ENCODE peak calls at places on chromosomes 7 and 10, in six cellular contexts. U is ovary, D is cardiac muscle cell, F is spleen, Z is colonic mucosa, N is PC-9. B is an unnamed sample.

GRCh38 chr7:85204496-85204895 is 17.6 kb upstream of the SEMA3D start:
- DNase-seq in Z (no peak), N (no peak), F (no peak), D (no peak), U (no peak), B (no peak)

GRCh38 chr7:113197274-113197673 is 78.9 kb upstream of the SMIM30 start:
- DNase-seq in U (no peak), F (no peak), Z (no peak), D (peak; percentile 47), N (no peak), B (no peak)

GRCh38 chr7:36300696-36301350 is 88.8 kb upstream of the ANLN start:
- DNase-seq in Z (no peak), F (no peak), N (no peak), D (peak; percentile 29), U (peak; percentile 19), B (peak; percentile 26)

GRCh38 chr10:118832242-118832651 is 77.5 kb upstream of the CACUL1 start:
- DNase-seq in D (peak; percentile 72), Z (peak; percentile 51), F (peak; percentile 84), U (no peak), N (no peak), B (no peak)

GRCh38 chr10:101237080-101237817 is 8.0 kb upstream of the LBX1 start:
- DNase-seq in U (no peak), D (no peak), Z (no peak), F (no peak), N (no peak), B (no peak)

GRCh38 chr7:41098846-41099245 is 604.0 kb downstream of the INHBA start:
- DNase-seq in F (no peak), Z (no peak), N (no peak), U (no peak), D (no peak), B (no peak)

GRCh38 chr10:22219308-22219707 is 1.5 kb upstream of the EBLN1 start:
- DNase-seq in D (no peak), U (no peak), F (no peak), N (no peak), Z (no peak), B (no peak)

GRCh38 chr10:58335306-58336005 is 650 bp downstream of the UBE2D1 start:
- DNase-seq in U (no peak), F (no peak), Z (peak; percentile 39), D (peak; percentile 28), N (peak; percentile 56), B (peak; percentile 77)

GRCh38 chr10:116671274-116671926 is 50.6 kb downstream of the PNLIPRP2 start:
- DNase-seq in D (peak; percentile 11), U (no peak), F (no peak), N (no peak), Z (no peak), B (no peak)

GRCh38 chr7:122951006-122951405 is 44.5 kb downstream of the TAS2R16 start:
- DNase-seq in D (no peak), Z (no peak), F (no peak), U (no peak), N (no peak), B (no peak)

GRCh38 chr10:122056431-122057094 is 67.6 kb downstream of the TACC2 start:
- DNase-seq in Z (peak; percentile 72), F (peak; percentile 28), U (no peak), N (peak; percentile 53), D (no peak), B (no peak)

GRCh38 chr7:41809487-41810257 is 106.8 kb upstream of the INHBA start:
- DNase-seq in D (peak; percentile 88), Z (no peak), U (no peak), F (no peak), N (no peak), B (no peak)

GRCh38 chr7:76303829-76304505 is 1.5 kb downstream of the HSPB1 start:
- DNase-seq in Z (no peak), U (no peak), N (no peak), D (no peak), F (no peak), B (no peak)

GRCh38 chr10:86267286-86268195 is 99.1 kb downstream of the GRID1 start:
- DNase-seq in F (peak; percentile 42), U (no peak), Z (no peak), D (no peak), N (no peak), B (peak; percentile 40)

GRCh38 chr10:14826430-14826829 is 11.4 kb downstream of the CDNF start:
- DNase-seq in U (no peak), F (no peak), Z (no peak), N (no peak), D (no peak), B (no peak)

GRCh38 chr10:12194752-12195271 is 879 bp downstream of the NUDT5 start:
- DNase-seq in N (peak; percentile 15), D (peak; percentile 58), F (peak; percentile 82), Z (peak; percentile 54), U (peak; percentile 56), B (peak; percentile 87)

GRCh38 chr10:12198156-12198555 is 2.2 kb downstream of the CDC123 start:
- DNase-seq in N (no peak), Z (no peak), D (no peak), U (no peak), F (no peak), B (no peak)

GRCh38 chr10:12196531-12197211 is 683 bp downstream of the CDC123 start:
- DNase-seq in D (no peak), Z (no peak), U (no peak), F (no peak), N (no peak), B (no peak)

GRCh38 chr10:12195281-12195602 is 449 bp downstream of the NUDT5 start:
- DNase-seq in Z (no peak), U (no peak), D (no peak), F (no peak), N (no peak), B (no peak)

DNA sequence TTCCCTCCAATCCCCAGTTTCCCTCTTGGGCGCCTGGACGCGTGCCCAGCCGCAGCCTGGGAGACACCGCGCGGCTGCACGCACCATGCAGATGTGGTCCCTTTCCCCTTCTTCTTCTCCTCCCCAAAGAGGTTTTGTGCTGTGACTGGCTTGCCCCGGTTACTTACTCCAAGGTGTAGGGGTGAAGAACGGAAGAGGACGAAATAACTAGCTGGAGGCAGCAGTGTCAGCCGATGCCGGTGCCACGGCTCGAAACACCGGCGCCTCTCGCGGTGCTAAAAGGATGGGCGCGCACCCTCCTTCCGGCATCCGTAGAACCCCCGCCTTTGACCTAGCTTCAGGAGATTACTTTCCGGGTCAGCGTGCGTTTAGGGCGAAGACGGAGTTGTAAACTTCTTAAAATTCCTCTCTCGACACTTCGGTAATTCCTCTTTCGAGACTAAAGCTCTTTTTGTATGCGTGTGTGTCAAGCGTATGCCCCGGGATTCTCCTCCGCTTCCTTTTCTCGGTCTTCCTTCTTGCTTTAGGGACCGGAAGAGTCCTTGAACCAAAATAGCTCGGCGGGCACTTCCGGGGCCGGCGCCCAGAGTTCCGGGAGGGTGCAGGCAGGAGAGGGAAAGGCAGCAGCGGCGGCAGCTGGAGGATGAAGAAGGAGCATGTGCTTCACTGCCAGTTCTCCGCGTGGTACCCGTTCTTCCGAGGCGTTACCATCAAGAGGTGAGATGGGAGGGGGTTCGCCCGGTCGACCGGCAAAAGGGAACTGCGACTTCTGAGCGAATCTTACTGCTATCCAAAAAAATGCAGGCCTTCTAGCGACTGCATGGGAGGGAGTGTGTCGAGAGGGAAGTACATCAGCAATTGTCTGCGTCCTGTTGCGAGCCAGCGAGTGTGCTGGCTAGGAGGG is at the start of the genes CDC123 and NUDT5:
- DNase-seq in D (peak; percentile 93), N (peak; percentile 81), F (peak; percentile 95), U (peak; percentile 88), Z (peak; percentile 92), B (peak; percentile 94)
- TF ChIP-seq CTCF in D (peak; percentile 8), N (no peak), F (no peak), U (no peak), Z (no peak), B (no peak)

DNA sequence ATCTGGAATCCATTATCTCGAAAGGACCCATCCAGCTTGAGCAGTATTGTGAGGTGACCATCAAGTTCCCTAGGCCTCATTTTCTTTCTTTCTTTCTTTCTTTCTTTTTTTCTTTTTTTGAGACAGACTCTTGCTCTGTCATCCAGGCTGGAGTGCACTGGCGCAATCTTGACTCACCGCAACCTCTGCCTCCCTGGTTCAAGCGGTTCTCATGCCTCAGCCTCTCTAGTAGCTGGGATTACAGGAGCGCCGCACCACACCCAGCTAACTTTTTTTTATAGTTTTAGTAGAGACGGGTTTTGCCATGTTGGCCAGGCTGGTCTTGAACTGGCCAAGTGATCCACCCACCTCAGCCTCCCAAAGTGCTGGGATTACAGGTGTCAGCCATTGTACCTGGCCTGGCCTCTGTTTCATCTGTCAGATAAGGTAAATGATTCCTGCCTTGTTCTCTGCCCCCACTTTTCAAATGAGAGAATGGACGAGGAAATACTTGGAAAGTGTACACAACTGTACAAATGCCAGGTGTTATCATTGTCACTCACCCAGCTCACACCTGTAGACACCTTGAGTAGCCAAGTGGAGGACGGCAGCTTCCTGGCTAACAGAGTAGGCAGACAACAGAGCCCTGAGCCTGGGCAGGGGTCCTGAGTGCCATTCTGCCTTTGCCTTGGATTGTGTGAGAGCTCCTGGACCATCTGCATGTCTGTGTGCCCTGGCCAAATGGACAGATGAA is 54.1 kb downstream of the HK1 start:
- DNase-seq in F (peak; percentile 29), N (peak; percentile 61), U (no peak), Z (peak; percentile 54), D (peak; percentile 43), B (no peak)
- H3K4me1 ChIP-seq in F (peaks cover 39% of the 10 kb centered on the region), N (peaks cover 76% of the 10 kb centered on the region), U (peaks cover 18% of the 10 kb centered on the region), Z (peaks cover 27% of the 10 kb centered on the region), D (peaks cover 74% of the 10 kb centered on the region), B (peaks cover 85% of the 10 kb centered on the region)

DNA sequence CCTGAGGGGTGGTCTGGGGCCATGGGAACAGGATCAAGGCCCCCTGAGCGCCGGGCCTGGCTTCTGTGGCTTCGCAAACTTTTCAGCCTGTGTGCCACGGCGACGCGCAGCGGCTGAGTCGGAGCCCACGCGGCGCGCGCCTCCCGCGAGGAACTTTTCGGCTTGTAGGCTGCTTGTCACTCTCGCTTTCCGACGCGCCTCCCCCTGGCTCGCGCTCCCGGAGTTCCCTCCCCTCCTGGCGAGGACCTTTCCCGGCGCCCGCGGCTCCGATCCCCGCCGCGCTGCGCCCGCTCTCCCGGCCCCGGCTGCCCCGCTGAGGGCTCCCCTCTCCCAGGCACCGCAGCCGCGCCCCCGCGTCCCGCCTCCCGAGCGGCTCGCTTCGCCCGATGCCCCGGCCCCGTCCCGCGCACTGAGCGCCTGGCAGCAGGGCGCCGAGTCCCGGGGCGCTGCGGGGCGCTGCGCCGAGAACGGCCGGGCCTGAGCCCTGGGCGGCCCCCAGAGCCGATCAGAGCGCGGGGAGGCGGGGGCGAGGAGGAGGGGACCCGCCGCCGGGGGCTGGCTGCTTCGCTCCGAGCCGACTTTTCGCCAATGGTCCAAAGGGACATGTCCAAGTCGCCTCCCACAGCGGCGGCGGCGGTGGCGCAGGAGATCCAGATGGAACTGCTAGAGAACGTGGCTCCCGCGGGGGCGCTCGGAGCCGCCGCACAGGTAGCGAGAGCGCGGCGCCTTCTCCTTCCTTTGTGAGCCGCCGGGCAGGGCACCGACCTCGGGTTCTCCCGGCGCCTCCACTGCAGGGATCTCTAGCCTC is at the start of gene CACNB2:
- DNase-seq in F (no peak), D (peak; percentile 60), N (peak; percentile 27), U (peak; percentile 91), Z (peak; percentile 70), B (peak; percentile 72)
- TF ChIP-seq CTCF in F (no peak), D (no peak), N (no peak), U (peak; percentile 9), Z (no peak), B (no peak)

GRCh38 chr7:44847509-44847919 is 373 bp downstream of the H2AZ2 start:
- DNase-seq in D (peak; percentile 89), U (peak; percentile 93), F (peak; percentile 98), N (peak; percentile 94), Z (peak; percentile 90), B (peak; percentile 95)
- H3K4me1 ChIP-seq in D (no peaks in the 10 kb centered on the region), U (peaks cover 9% of the 10 kb centered on the region), F (peaks cover 13% of the 10 kb centered on the region), N (peaks cover 27% of the 10 kb centered on the region), Z (no peaks in the 10 kb centered on the region), B (peaks cover 28% of the 10 kb centered on the region)